ENCODE peak calls at places on chromosomes 5 and 9, in four cellular contexts. One of them, this sample, is unnamed.

GRCh38 chr5:104171958-104172357 is 609.4 kb upstream of the NUDT12 start:
- DNase-seq in H1: no peak
- DNase-seq in HepG2: no peak
- DNase-seq in GM12878: no peak
- DNase-seq in this sample: no peak

GRCh38 chr9:77237896-77238295 is 60.6 kb downstream of the VPS13A start:
- DNase-seq in HepG2: no peak
- DNase-seq in H1: no peak
- DNase-seq in GM12878: no peak
- DNase-seq in this sample: no peak

GRCh38 chr5:146633273-146633672 is 117.3 kb upstream of the GPR151 start:
- DNase-seq in HepG2: no peak
- DNase-seq in GM12878: no peak
- DNase-seq in H1: no peak
- DNase-seq in this sample: no peak

GRCh38 chr9:125066839-125067619 is 76.3 kb downstream of the SCAI start:
- DNase-seq in H1: no peak
- DNase-seq in GM12878: no peak
- DNase-seq in HepG2: no peak
- DNase-seq in this sample: no peak

GRCh38 chr9:99096409-99096808 is 8.5 kb upstream of the TGFBR1 start:
- DNase-seq in GM12878: no peak
- DNase-seq in H1: no peak
- DNase-seq in HepG2: no peak
- DNase-seq in this sample: no peak

GRCh38 chr5:140054086-140054689 is 11.1 kb upstream of the NRG2 start:
- DNase-seq in H1: no peak
- DNase-seq in HepG2: no peak
- DNase-seq in GM12878: no peak
- DNase-seq in this sample: no peak

GRCh38 chr5:140556438-140556837 is 835 bp downstream of the SRA1 start:
- DNase-seq in H1: no peak
- DNase-seq in HepG2: no peak
- DNase-seq in GM12878: no peak
- DNase-seq in this sample: no peak

GRCh38 chr5:113050606-113051391 is 74.2 kb downstream of the DCP2 start:
- DNase-seq in GM12878: no peak
- DNase-seq in HepG2: no peak
- DNase-seq in H1: no peak
- DNase-seq in this sample: no peak

GRCh38 chr5:168611163-168611562 is 32.0 kb upstream of the PANK3 start:
- DNase-seq in GM12878: no peak
- DNase-seq in HepG2: no peak
- DNase-seq in H1: no peak
- DNase-seq in this sample: no peak

GRCh38 chr5:88862547-88863175 is 20.3 kb downstream of the MEF2C start:
- DNase-seq in H1: no peak
- DNase-seq in GM12878: no peak
- DNase-seq in HepG2: no peak
- DNase-seq in this sample: no peak

GRCh38 chr9:108924436-108924835 is 9.5 kb downstream of the ELP1 start:
- DNase-seq in H1: no peak
- DNase-seq in HepG2: no peak
- DNase-seq in GM12878: no peak
- DNase-seq in this sample: no peak

GRCh38 chr5:177994063-177994462 is 2.0 kb downstream of the PROP1 start:
- DNase-seq in HepG2: no peak
- DNase-seq in GM12878: no peak
- DNase-seq in H1: no peak
- DNase-seq in this sample: no peak

GRCh38 chr5:171629221-171630005 is 156.2 kb upstream of the SMIM23 start:
- DNase-seq in HepG2: no peak
- DNase-seq in GM12878: no peak
- DNase-seq in H1: no peak
- DNase-seq in this sample: no peak

GRCh38 chr9:110099236-110099741 is 108.7 kb downstream of the C9orf152 start:
- DNase-seq in H1: no peak
- DNase-seq in GM12878: no peak
- DNase-seq in HepG2: no peak
- DNase-seq in this sample: no peak

GRCh38 chr5:137890850-137891249 is 1.6 kb downstream of the PKD2L2 start:
- DNase-seq in H1: no peak
- DNase-seq in GM12878: no peak
- DNase-seq in HepG2: peak
- DNase-seq in this sample: no peak

GRCh38 chr9:133704711-133705181 is 33.4 kb downstream of the SARDH start:
- DNase-seq in GM12878: no peak
- DNase-seq in HepG2: no peak
- DNase-seq in H1: no peak
- DNase-seq in this sample: no peak

GRCh38 chr5:15835514-15835913 is 335.5 kb downstream of the FBXL7 start:
- DNase-seq in H1: no peak
- DNase-seq in HepG2: no peak
- DNase-seq in GM12878: no peak
- DNase-seq in this sample: no peak

GRCh38 chr9:116087246-116087645 is 66.3 kb upstream of the PAPPA start:
- DNase-seq in HepG2: no peak
- DNase-seq in GM12878: no peak
- DNase-seq in H1: no peak
- DNase-seq in this sample: no peak

GRCh38 chr5:31819926-31820516 is 181.1 kb downstream of the PDZD2 start:
- DNase-seq in GM12878: no peak
- DNase-seq in H1: no peak
- DNase-seq in HepG2: no peak
- DNase-seq in this sample: no peak

GRCh38 chr5:179771496-179771895 is 22.3 kb upstream of the LTC4S start:
- DNase-seq in GM12878: no peak
- DNase-seq in H1: no peak
- DNase-seq in HepG2: no peak
- DNase-seq in this sample: no peak

GRCh38 chr5:32030686-32031478 is 143.2 kb downstream of the GOLPH3 start:
- DNase-seq in HepG2: no peak
- DNase-seq in H1: no peak
- DNase-seq in GM12878: no peak
- DNase-seq in this sample: no peak

DNA sequence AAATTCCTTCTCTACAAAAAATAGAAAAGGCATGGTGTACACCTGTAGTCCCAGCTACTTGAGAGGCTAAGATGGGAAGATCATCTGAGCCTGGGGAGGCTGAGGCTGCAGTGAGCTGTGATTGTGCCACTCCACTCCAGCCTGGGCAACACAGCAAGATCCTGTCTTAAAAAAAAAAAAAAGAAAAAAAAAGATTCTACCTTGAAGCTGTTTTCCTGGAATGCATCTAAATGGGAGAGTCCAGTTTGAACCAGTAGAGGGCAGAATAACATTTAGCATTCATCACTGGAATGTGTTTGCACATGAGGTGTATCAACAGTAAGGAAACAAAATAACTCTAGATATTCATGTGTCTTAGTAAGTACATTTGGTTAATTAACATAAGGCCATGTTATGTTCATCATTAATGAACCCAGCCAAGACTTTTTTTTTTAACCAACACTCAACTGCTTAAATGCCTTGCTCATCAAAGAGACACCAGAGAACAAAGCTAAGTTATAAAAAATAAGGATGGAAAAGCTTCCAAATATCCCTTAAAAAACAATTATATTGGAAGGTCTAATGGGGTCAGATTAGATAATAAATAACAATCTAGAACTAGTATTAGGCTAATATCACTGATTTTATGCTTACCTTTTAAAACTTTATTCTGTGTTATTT is 16.1 kb downstream of the IFNE start:
- DNase-seq in HepG2: peak
- DNase-seq in H1: no peak
- DNase-seq in GM12878: no peak
- DNase-seq in this sample: no peak
- TF ChIP-seq CBX5 in HepG2: no peak
- TF ChIP-seq CBX5 in H1: no peak
- TF ChIP-seq CBX5 in GM12878: no peak
- TF ChIP-seq CBX5 in this sample: no peak

GRCh38 chr9:4491621-4491975 is 1.3 kb downstream of the SLC1A1 start:
- DNase-seq in HepG2: no peak
- DNase-seq in GM12878: no peak
- DNase-seq in H1: peak
- DNase-seq in this sample: no peak
- TF ChIP-seq CBX5 in HepG2: no peak
- TF ChIP-seq CBX5 in GM12878: no peak
- TF ChIP-seq CBX5 in H1: no peak
- TF ChIP-seq CBX5 in this sample: no peak

GRCh38 chr5:50441479-50441815 is 359 bp upstream of the EMB start:
- DNase-seq in HepG2: no peak
- DNase-seq in H1: no peak
- DNase-seq in GM12878: no peak
- DNase-seq in this sample: no peak

GRCh38 chr5:50440651-50441478 is at the start of gene EMB:
- DNase-seq in H1: peak
- DNase-seq in HepG2: no peak
- DNase-seq in GM12878: no peak
- DNase-seq in this sample: no peak

GRCh38 chr5:50447940-50448339 is 6.9 kb upstream of the EMB start:
- DNase-seq in HepG2: no peak
- DNase-seq in GM12878: no peak
- DNase-seq in H1: no peak
- DNase-seq in this sample: no peak

GRCh38 chr5:50447228-50447627 is 6.1 kb upstream of the EMB start:
- DNase-seq in HepG2: no peak
- DNase-seq in H1: no peak
- DNase-seq in GM12878: no peak
- DNase-seq in this sample: no peak

GRCh38 chr5:50445281-50445949 is 4.3 kb upstream of the EMB start:
- DNase-seq in H1: no peak
- DNase-seq in GM12878: peak
- DNase-seq in HepG2: no peak
- DNase-seq in this sample: no peak
- TF ChIP-seq CBX5 in H1: no peak
- TF ChIP-seq CBX5 in GM12878: peak
- TF ChIP-seq CBX5 in HepG2: no peak
- TF ChIP-seq CBX5 in this sample: no peak

GRCh38 chr5:102666164-102666951 is 88.7 kb upstream of the PAM start:
- DNase-seq in HepG2: no peak
- DNase-seq in H1: no peak
- DNase-seq in GM12878: no peak
- DNase-seq in this sample: no peak
- TF ChIP-seq CBX5 in HepG2: no peak
- TF ChIP-seq CBX5 in H1: no peak
- TF ChIP-seq CBX5 in GM12878: no peak
- TF ChIP-seq CBX5 in this sample: no peak

GRCh38 chr5:66989286-66989685 is 207.3 kb downstream of the CD180 start:
- DNase-seq in GM12878: no peak
- DNase-seq in H1: no peak
- DNase-seq in HepG2: peak
- DNase-seq in this sample: no peak
- TF ChIP-seq CBX5 in GM12878: no peak
- TF ChIP-seq CBX5 in H1: no peak
- TF ChIP-seq CBX5 in HepG2: no peak
- TF ChIP-seq CBX5 in this sample: no peak

GRCh38 chr5:109035470-109035869 is 287.8 kb downstream of the FER start:
- DNase-seq in GM12878: no peak
- DNase-seq in H1: no peak
- DNase-seq in HepG2: no peak
- DNase-seq in this sample: no peak
- TF ChIP-seq CBX5 in GM12878: no peak
- TF ChIP-seq CBX5 in H1: no peak
- TF ChIP-seq CBX5 in HepG2: no peak
- TF ChIP-seq CBX5 in this sample: no peak

GRCh38 chr5:75037106-75037505 is 15.3 kb downstream of the GCNT4 start:
- DNase-seq in H1: no peak
- DNase-seq in HepG2: peak
- DNase-seq in GM12878: no peak
- DNase-seq in this sample: no peak

GRCh38 chr5:75042511-75042910 is 9.8 kb downstream of the GCNT4 start:
- DNase-seq in H1: no peak
- DNase-seq in GM12878: no peak
- DNase-seq in HepG2: no peak
- DNase-seq in this sample: no peak

GRCh38 chr5:75044406-75044805 is 8.0 kb downstream of the GCNT4 start:
- DNase-seq in H1: no peak
- DNase-seq in GM12878: peak
- DNase-seq in HepG2: no peak
- DNase-seq in this sample: no peak

GRCh38 chr5:75043736-75044264 is 8.6 kb downstream of the GCNT4 start:
- DNase-seq in GM12878: no peak
- DNase-seq in HepG2: no peak
- DNase-seq in H1: no peak
- DNase-seq in this sample: no peak

GRCh38 chr5:75040973-75041372 is 11.4 kb downstream of the GCNT4 start:
- DNase-seq in HepG2: no peak
- DNase-seq in GM12878: no peak
- DNase-seq in H1: no peak
- DNase-seq in this sample: no peak
- TF ChIP-seq CBX5 in HepG2: no peak
- TF ChIP-seq CBX5 in GM12878: no peak
- TF ChIP-seq CBX5 in H1: no peak
- TF ChIP-seq CBX5 in this sample: no peak

DNA sequence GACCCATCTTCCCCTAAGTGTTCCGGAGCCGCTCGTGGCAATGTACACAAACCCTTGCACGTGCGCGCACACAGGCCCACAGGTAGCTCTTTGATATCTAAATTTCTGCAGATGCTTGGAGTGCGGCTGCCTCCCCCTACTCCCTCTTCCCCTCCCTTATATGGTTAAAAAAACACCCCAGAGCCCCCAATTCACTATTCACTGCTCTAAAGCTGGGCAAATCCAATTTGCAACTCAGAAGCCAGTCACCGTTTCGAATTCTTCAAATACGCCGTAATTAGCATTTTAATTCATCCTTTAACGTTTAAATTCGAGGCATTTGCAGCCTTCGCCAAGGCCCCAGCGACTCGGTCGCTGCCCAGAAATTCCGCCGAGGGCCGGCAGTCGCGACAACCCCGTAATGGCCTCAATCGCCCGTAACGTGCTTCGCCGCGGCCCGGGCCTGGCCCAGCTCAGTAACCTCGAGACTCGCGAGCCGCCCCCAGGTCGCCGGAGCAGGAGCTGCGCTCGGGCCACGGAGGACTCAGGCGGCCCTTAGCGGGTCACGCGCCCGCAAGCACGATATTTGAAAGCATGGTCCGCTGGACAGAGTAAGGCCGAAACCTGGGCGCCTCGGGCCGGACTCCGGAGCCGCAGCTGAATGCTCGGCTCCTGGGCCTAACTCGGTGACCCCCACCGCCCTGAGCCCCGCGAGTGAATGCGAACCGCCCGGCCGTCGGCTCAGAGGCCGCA is 1.3 kb downstream of the IRX2 start:
- DNase-seq in H1: peak
- DNase-seq in GM12878: no peak
- DNase-seq in HepG2: no peak
- DNase-seq in this sample: no peak
- TF ChIP-seq CBX5 in H1: no peak
- TF ChIP-seq CBX5 in GM12878: no peak
- TF ChIP-seq CBX5 in HepG2: no peak
- TF ChIP-seq CBX5 in this sample: no peak

GRCh38 chr9:32703635-32704034 is 68.2 kb upstream of the TAF1L start:
- DNase-seq in GM12878: no peak
- DNase-seq in H1: no peak
- DNase-seq in HepG2: peak
- DNase-seq in this sample: no peak
- TF ChIP-seq CBX5 in GM12878: no peak
- TF ChIP-seq CBX5 in H1: no peak
- TF ChIP-seq CBX5 in HepG2: no peak
- TF ChIP-seq CBX5 in this sample: no peak